ENCODE peak calls at places on chromosomes 4 and X, in five cellular contexts. K is GM12892, G is SK-N-SH, Z is GM12891, N is K562. H is an unnamed sample.
A peak's percentile ranks its signal among the peaks of the same experiment; 100 is the strongest.

GRCh38 chr4:75432683-75433082 is 81.5 kb downstream of the RCHY1 start:
- DNase-seq in K (no peak), G (peak; percentile 38), Z (no peak), N (peak; percentile 55), H (no peak)

GRCh38 chr4:168621806-168622589 is 125.1 kb downstream of the PALLD start:
- DNase-seq in K (no peak), G (no peak), Z (no peak), N (no peak), H (no peak)

GRCh38 chr4:119525005-119525749 is 103.4 kb downstream of the PDE5A start:
- DNase-seq in K (no peak), G (no peak), Z (no peak), N (no peak), H (no peak)

GRCh38 chr4:176063718-176064117 is 1.9 kb upstream of the WDR17 start:
- DNase-seq in K (no peak), G (no peak), Z (no peak), N (no peak), H (no peak)

GRCh38 chrX:30735839-30736238 is 82.6 kb downstream of the GK start:
- DNase-seq in K (peak; percentile 6), G (peak; percentile 45), Z (no peak), N (peak; percentile 44), H (peak; percentile 35)

GRCh38 chr4:152382057-152382785 is 153.7 kb downstream of the FBXW7 start:
- DNase-seq in K (no peak), G (no peak), Z (no peak), N (no peak), H (no peak)

GRCh38 chr4:182174979-182175378 is 68.2 kb upstream of the TENM3 start:
- DNase-seq in K (no peak), G (no peak), Z (no peak), N (no peak), H (no peak)

GRCh38 chrX:103248553-103248952 is 6.4 kb downstream of the TCEAL8 start:
- DNase-seq in K (no peak), G (peak; percentile 28), Z (no peak), N (peak; percentile 34), H (no peak)

GRCh38 chr4:54050214-54050904 is 14.0 kb downstream of the CHIC2 start:
- DNase-seq in K (no peak), G (no peak), Z (no peak), N (no peak), H (no peak)

GRCh38 chr4:169690787-169691186 is 67.0 kb downstream of the HPF1 start:
- DNase-seq in K (no peak), G (no peak), Z (no peak), N (no peak), H (no peak)

GRCh38 chr4:9898596-9899345 is 117.3 kb downstream of the DRD5 start:
- DNase-seq in K (no peak), G (peak; percentile 50), Z (peak; percentile 16), N (peak; percentile 33), H (no peak)

GRCh38 chr4:152556283-152556682 is 20.4 kb upstream of the FBXW7 start:
- DNase-seq in K (no peak), G (no peak), Z (no peak), N (no peak), H (no peak)

GRCh38 chrX:150062292-150063137 is 124.2 kb upstream of the EOLA2 start:
- DNase-seq in K (no peak), G (no peak), Z (no peak), N (no peak), H (no peak)

GRCh38 chr4:52015366-52015765 is 4.8 kb downstream of the LRRC66 start:
- DNase-seq in K (no peak), G (no peak), Z (no peak), N (no peak), H (no peak)

GRCh38 chr4:144809056-144809640 is 163.2 kb downstream of the HHIP start:
- DNase-seq in K (no peak), G (no peak), Z (no peak), N (no peak), H (no peak)

GRCh38 chr4:40530961-40531635 is 98.6 kb downstream of the RBM47 start:
- DNase-seq in K (no peak), G (no peak), Z (no peak), N (peak; percentile 85), H (no peak)

GRCh38 chr4:36288727-36289126 is 7.3 kb downstream of the DTHD1 start:
- DNase-seq in K (no peak), G (no peak), Z (no peak), N (no peak), H (no peak)

GRCh38 chrX:85084770-85085393 is 81.2 kb downstream of the APOOL start:
- DNase-seq in K (peak; percentile 8), G (peak; percentile 50), Z (peak; percentile 7), N (peak; percentile 23), H (peak; percentile 8)

GRCh38 chrX:31178064-31178768 is 106.4 kb upstream of the FTHL17 start:
- DNase-seq in K (no peak), G (no peak), Z (no peak), N (no peak), H (peak; percentile 42)

DNA sequence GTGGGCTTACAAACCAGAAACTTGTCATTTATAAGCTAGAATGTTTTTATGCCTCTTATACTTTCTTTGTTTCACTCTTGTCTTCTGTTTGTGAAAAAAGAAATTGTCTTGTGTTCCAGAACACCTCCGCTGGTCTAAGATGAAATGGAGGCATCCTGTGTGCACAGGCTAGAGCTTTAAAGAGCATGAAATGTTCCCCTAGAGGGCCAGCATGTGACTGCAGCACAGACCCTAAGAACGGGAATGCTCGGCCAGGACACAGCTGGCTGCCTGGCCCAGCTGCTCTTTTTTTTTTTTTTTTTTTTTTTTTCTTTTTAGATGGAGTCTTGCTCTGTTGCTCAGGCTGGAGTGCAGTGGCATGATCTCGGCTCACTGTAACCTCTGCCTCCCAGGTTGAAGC is 33.6 kb downstream of the SETD7 start:
- DNase-seq in K (no peak), G (no peak), Z (no peak), N (no peak), H (no peak)
- TF ChIP-seq TAF1 in K (no peak), G (no peak), Z (no peak), N (no peak), H (no peak)

DNA sequence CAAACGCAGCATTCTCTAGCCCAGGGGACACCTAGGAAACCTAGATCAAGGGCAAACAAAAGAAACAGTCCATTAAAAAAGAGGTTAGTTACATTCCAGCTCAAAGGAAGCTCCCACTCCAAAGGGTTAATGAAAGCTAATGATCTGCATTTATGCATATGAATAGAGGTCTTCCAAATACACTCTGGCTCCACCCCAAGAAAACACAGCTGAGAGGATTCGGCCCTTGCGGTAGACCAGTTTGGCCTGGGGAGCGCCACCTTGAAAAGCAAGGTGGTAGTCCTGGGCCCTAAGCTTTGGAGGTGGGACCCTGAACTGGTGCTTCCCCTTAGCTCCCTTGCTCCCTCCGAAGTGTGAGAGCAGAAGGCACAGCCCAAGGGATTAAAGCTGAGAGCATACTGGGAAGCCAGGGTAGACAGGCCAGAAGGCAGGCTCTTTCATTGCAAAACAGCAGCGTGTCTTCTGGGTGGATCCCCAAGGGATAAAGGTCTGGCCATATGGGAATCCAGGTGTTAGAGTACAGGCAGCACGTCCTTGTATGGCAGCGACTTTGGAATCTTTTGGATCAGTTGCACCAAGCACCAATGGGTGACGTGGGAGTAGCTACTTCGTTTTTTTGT is 3.7 kb downstream of the GABRQ start:
- DNase-seq in K (no peak), G (no peak), Z (no peak), N (no peak), H (no peak)
- TF ChIP-seq TAF1 in K (no peak), G (no peak), Z (no peak), N (no peak), H (no peak)

GRCh38 chr4:74018116-74018515 is 19.6 kb upstream of the CXCL5 start:
- DNase-seq in K (no peak), G (no peak), Z (no peak), N (no peak), H (no peak)
- TF ChIP-seq TAF1 in K (no peak), G (no peak), Z (no peak), N (no peak), H (no peak)

DNA sequence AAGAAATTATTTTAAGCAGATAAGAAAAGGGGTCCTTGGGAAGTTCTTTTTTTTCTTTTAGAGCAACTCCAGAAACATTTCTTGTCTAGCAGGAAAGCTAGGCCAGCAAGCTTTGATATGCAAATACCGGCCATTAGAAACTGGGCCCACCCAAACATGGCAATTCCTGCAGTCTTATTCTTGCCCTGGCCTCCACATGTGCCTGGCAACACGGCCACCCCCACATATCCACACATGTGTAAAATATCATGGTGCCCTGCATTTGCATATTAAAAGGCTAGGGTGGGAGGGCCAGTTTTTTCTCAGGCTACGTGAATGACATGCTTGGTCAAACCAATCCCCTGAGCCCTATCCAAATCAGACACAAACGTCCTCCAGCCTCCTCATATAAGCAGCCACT is 171.7 kb upstream of the ZCCHC13 start:
- DNase-seq in K (no peak), G (no peak), Z (no peak), N (no peak), H (no peak)
- TF ChIP-seq TAF1 in K (no peak), G (no peak), Z (no peak), N (no peak), H (no peak)

DNA sequence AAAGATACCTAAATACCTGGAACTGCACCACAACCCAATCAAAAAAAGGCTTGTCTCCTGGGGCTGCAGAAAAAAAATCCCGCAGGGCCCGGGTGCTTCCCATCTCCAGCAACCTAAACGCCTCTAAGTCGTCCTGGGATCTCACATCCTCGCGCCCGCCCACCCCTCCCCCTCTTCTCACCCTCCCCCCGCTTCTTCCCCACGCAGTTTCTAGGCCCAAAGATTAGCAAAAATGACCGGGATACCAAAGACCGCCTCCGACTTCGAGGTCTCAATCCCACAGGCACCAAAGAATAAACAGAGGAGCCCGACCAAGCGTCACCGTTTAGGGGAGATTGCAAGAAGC is 643 bp downstream of the ATRX start:
- DNase-seq in K (no peak), G (peak; percentile 74), Z (no peak), N (peak; percentile 44), H (no peak)
- TF ChIP-seq TAF1 in K (no peak), G (peak; percentile 5), Z (no peak), N (no peak), H (no peak)

GRCh38 chrX:136622568-136622967 is 25.4 kb upstream of the CD40LG start:
- DNase-seq in K (no peak), G (no peak), Z (no peak), N (no peak), H (no peak)
- TF ChIP-seq TAF1 in K (no peak), G (no peak), Z (no peak), N (no peak), H (no peak)

H was measured in GM12878.